ENCODE peak calls at places on chromosomes 16 and 17, in six cellular contexts. One of them, this sample, is unnamed.

GRCh38 chr16:30660424-30661251 is 2.4 kb downstream of the FBRS start:
- DNase-seq in nephron progenitor cell: no peak
- DNase-seq in NCI-H69: no peak
- DNase-seq in hippocampal formation: no peak
- DNase-seq in mucosa of descending colon: peak
- DNase-seq in foreskin keratinocyte: peak
- DNase-seq in this sample: no peak

GRCh38 chr17:36932383-36933173 is 4.7 kb upstream of the LHX1 start:
- DNase-seq in foreskin keratinocyte: no peak
- DNase-seq in mucosa of descending colon: no peak
- DNase-seq in nephron progenitor cell: no peak
- DNase-seq in hippocampal formation: no peak
- DNase-seq in NCI-H69: no peak
- DNase-seq in this sample: no peak

GRCh38 chr16:81551141-81551808 is 106.7 kb downstream of the CMIP start:
- DNase-seq in mucosa of descending colon: no peak
- DNase-seq in NCI-H69: no peak
- DNase-seq in foreskin keratinocyte: peak
- DNase-seq in hippocampal formation: no peak
- DNase-seq in nephron progenitor cell: no peak
- DNase-seq in this sample: no peak

GRCh38 chr17:37118738-37119137 is 170.0 kb downstream of the AATF start:
- DNase-seq in hippocampal formation: no peak
- DNase-seq in nephron progenitor cell: no peak
- DNase-seq in NCI-H69: peak
- DNase-seq in mucosa of descending colon: no peak
- DNase-seq in foreskin keratinocyte: no peak
- DNase-seq in this sample: no peak

GRCh38 chr17:81243333-81243664 is 4.2 kb downstream of the NDUFAF8 start:
- DNase-seq in mucosa of descending colon: no peak
- DNase-seq in NCI-H69: no peak
- DNase-seq in foreskin keratinocyte: no peak
- DNase-seq in nephron progenitor cell: no peak
- DNase-seq in hippocampal formation: no peak
- DNase-seq in this sample: no peak

GRCh38 chr17:1484586-1485310 is 7.7 kb downstream of the MYO1C start:
- DNase-seq in foreskin keratinocyte: no peak
- DNase-seq in NCI-H69: peak
- DNase-seq in nephron progenitor cell: peak
- DNase-seq in mucosa of descending colon: peak
- DNase-seq in hippocampal formation: no peak
- DNase-seq in this sample: peak

GRCh38 chr16:11666108-11667055 is 1.9 kb upstream of the SNN start:
- DNase-seq in foreskin keratinocyte: no peak
- DNase-seq in hippocampal formation: no peak
- DNase-seq in nephron progenitor cell: no peak
- DNase-seq in NCI-H69: peak
- DNase-seq in mucosa of descending colon: no peak
- DNase-seq in this sample: no peak

GRCh38 chr17:48134912-48135480 is 27.4 kb downstream of the SNX11 start:
- DNase-seq in hippocampal formation: no peak
- DNase-seq in mucosa of descending colon: no peak
- DNase-seq in NCI-H69: peak
- DNase-seq in foreskin keratinocyte: no peak
- DNase-seq in nephron progenitor cell: no peak
- DNase-seq in this sample: peak

GRCh38 chr17:63309021-63309420 is 137.1 kb downstream of the CYB561 start:
- DNase-seq in nephron progenitor cell: no peak
- DNase-seq in NCI-H69: no peak
- DNase-seq in foreskin keratinocyte: peak
- DNase-seq in mucosa of descending colon: no peak
- DNase-seq in hippocampal formation: no peak
- DNase-seq in this sample: no peak

GRCh38 chr17:81532490-81533287 is 4.5 kb downstream of the FSCN2 start:
- DNase-seq in foreskin keratinocyte: no peak
- DNase-seq in NCI-H69: no peak
- DNase-seq in nephron progenitor cell: no peak
- DNase-seq in hippocampal formation: no peak
- DNase-seq in mucosa of descending colon: no peak
- DNase-seq in this sample: no peak

GRCh38 chr16:24883714-24884151 is 38.0 kb downstream of the SLC5A11 start:
- DNase-seq in mucosa of descending colon: no peak
- DNase-seq in nephron progenitor cell: no peak
- DNase-seq in hippocampal formation: no peak
- DNase-seq in NCI-H69: no peak
- DNase-seq in foreskin keratinocyte: no peak
- DNase-seq in this sample: no peak